ENCODE peak calls at places on chromosomes 6 and 20, in nine cellular contexts. Y is GM23248, Z is suprapubic skin, F is fibroblast of lung, X is Karpas-422, M is lower lobe of right lung, V is tibial artery, B is heart right ventricle, G is GM23338. C is an unnamed sample.

GRCh38 chr6:14117158-14118090 is at the start of gene CD83:
- DNase-seq in Y (peak; percentile 69), Z (peak; percentile 72), F (peak; percentile 32), X (peak; percentile 83), M (peak; percentile 89), V (peak; percentile 38), B (peak; percentile 70), G (peak; percentile 84), C (peak; percentile 65)

GRCh38 chr20:41889871-41890224 is 271.7 kb upstream of the CHD6 start:
- DNase-seq in Y (peak; percentile 15), Z (no peak), F (no peak), X (no peak), M (no peak), V (no peak), B (no peak), G (no peak), C (peak; percentile 12)

GRCh38 chr6:6169141-6169540 is 151.3 kb downstream of the F13A1 start:
- DNase-seq in Y (no peak), Z (no peak), F (no peak), X (no peak), M (no peak), V (no peak), B (no peak), G (peak; percentile 58), C (no peak)

GRCh38 chr6:135129139-135129867 is 51.8 kb upstream of the MYB start:
- DNase-seq in Y (no peak), Z (no peak), F (no peak), X (no peak), M (no peak), V (no peak), B (no peak), G (no peak), C (no peak)

GRCh38 chr20:6622041-6622440 is 145.4 kb upstream of the BMP2 start:
- DNase-seq in Y (no peak), Z (no peak), F (no peak), X (no peak), M (no peak), V (no peak), B (no peak), G (no peak), C (no peak)

GRCh38 chr6:154488276-154488627 is 22.2 kb downstream of the CNKSR3 start:
- DNase-seq in Y (peak; percentile 60), Z (no peak), F (peak; percentile 55), X (no peak), M (no peak), V (no peak), B (no peak), G (no peak), C (no peak)

GRCh38 chr20:48260370-48260769 is 475.1 kb upstream of the SULF2 start:
- DNase-seq in Y (no peak), Z (no peak), F (no peak), X (no peak), M (no peak), V (no peak), B (peak; percentile 54), G (no peak), C (no peak)

GRCh38 chr6:45576648-45577624 is 199.2 kb upstream of the SUPT3H start:
- DNase-seq in Y (no peak), Z (no peak), F (no peak), X (no peak), M (peak; percentile 77), V (no peak), B (peak; percentile 62), G (no peak), C (no peak)

GRCh38 chr20:15965165-15965564 is 608.1 kb downstream of the KIF16B start:
- DNase-seq in Y (no peak), Z (no peak), F (no peak), X (no peak), M (no peak), V (no peak), B (no peak), G (no peak), C (no peak)

GRCh38 chr6:18823782-18824386 is 436.7 kb downstream of the RNF144B start:
- DNase-seq in Y (peak; percentile 3), Z (no peak), F (peak; percentile 18), X (peak; percentile 88), M (no peak), V (no peak), B (no peak), G (peak; percentile 89), C (peak; percentile 23)

GRCh38 chr20:7231303-7231702 is 463.8 kb downstream of the BMP2 start:
- DNase-seq in Y (no peak), Z (no peak), F (no peak), X (no peak), M (no peak), V (no peak), B (no peak), G (no peak), C (no peak)

GRCh38 chr6:44606506-44606905 is 219.0 kb downstream of the CDC5L start:
- DNase-seq in Y (peak; percentile 18), Z (no peak), F (no peak), X (no peak), M (no peak), V (no peak), B (no peak), G (no peak), C (no peak)

GRCh38 chr6:39891976-39892375 is 42.3 kb downstream of the MOCS1 start:
- DNase-seq in Y (peak; percentile 59), Z (no peak), F (no peak), X (no peak), M (no peak), V (no peak), B (no peak), G (no peak), C (no peak)

GRCh38 chr6:169370054-169370453 is 116.4 kb upstream of the THBS2 start:
- DNase-seq in Y (no peak), Z (no peak), F (no peak), X (no peak), M (no peak), V (no peak), B (no peak), G (no peak), C (peak; percentile 76)

GRCh38 chr20:52972965-52973819 is 1.0 kb downstream of the TSHZ2 start:
- DNase-seq in Y (peak; percentile 56), Z (peak; percentile 66), F (no peak), X (no peak), M (no peak), V (no peak), B (peak; percentile 19), G (peak; percentile 73), C (no peak)

GRCh38 chr6:85680388-85680787 is 37.7 kb upstream of the SYNCRIP start:
- DNase-seq in Y (no peak), Z (no peak), F (no peak), X (no peak), M (no peak), V (no peak), B (no peak), G (no peak), C (no peak)
- H3K4me3 ChIP-seq in Y (peak overlapping the region; percentile 76), Z (no peak overlapping the region), F (peak overlapping the region; percentile 96), X (no peak overlapping the region), M (no peak overlapping the region), V (no peak overlapping the region), B (no peak overlapping the region), G (peak overlapping the region; percentile 86), C (peak overlapping the region; percentile 86)

DNA sequence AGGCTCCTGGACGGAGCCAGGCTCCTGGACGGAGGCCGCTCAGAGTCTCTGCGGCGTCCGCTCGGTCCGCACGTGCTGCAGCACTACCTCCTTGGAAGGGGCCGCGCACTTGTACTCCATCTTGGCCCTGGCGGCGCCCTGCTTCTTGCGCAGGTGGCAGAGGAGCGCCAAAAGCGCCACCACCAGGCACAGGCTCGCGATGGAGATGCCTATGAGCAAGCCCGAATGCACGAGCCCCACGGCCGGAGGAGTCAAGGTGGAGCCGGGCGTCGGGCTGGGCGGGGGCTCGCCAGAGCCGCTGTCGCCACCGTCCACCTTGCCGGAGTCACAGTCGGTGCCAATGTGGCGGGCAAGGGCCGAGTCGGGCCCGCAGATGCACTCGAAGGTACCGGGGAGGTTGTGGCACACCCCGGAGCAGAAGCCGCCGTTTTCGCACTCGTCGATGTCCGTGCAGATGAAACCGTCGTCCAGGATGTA is 1.7 kb downstream of the THBD start:
- DNase-seq in Y (peak; percentile 46), Z (no peak), F (no peak), X (no peak), M (peak; percentile 74), V (no peak), B (peak; percentile 47), G (peak; percentile 12), C (no peak)
- H3K27me3 ChIP-seq in Y (no peaks in the 10 kb centered on the region), Z (peaks cover 29% of the 10 kb centered on the region), F (peaks cover 3% of the 10 kb centered on the region), X (no peaks in the 10 kb centered on the region), M (peaks cover 25% of the 10 kb centered on the region), V (no peaks in the 10 kb centered on the region), B (peaks cover 19% of the 10 kb centered on the region), G (peaks cover 82% of the 10 kb centered on the region), C (no peaks in the 10 kb centered on the region)

GRCh38 chr6:125169522-125169921 is 15.9 kb downstream of the TPD52L1 start:
- DNase-seq in Y (no peak), Z (no peak), F (no peak), X (no peak), M (no peak), V (no peak), B (no peak), G (no peak), C (no peak)

GRCh38 chr6:125170376-125170775 is 16.8 kb downstream of the TPD52L1 start:
- DNase-seq in Y (peak; percentile 85), Z (no peak), F (peak; percentile 72), X (no peak), M (no peak), V (no peak), B (no peak), G (no peak), C (peak; percentile 62)

GRCh38 chr6:125175459-125175858 is 21.9 kb downstream of the TPD52L1 start:
- DNase-seq in Y (no peak), Z (no peak), F (no peak), X (no peak), M (no peak), V (no peak), B (no peak), G (no peak), C (no peak)

GRCh38 chr6:125174626-125175025 is 21.1 kb downstream of the TPD52L1 start:
- DNase-seq in Y (no peak), Z (no peak), F (no peak), X (no peak), M (no peak), V (no peak), B (no peak), G (peak; percentile 14), C (no peak)

GRCh38 chr6:125173341-125173740 is 19.8 kb downstream of the TPD52L1 start:
- DNase-seq in Y (no peak), Z (no peak), F (no peak), X (no peak), M (no peak), V (no peak), B (no peak), G (no peak), C (no peak)
- H3K36me3 ChIP-seq in Y (no peaks in the 10 kb centered on the region), Z (no peaks in the 10 kb centered on the region), F (no peaks in the 10 kb centered on the region), X (no peaks in the 10 kb centered on the region), M (no peaks in the 10 kb centered on the region), V (no peaks in the 10 kb centered on the region), B (no peaks in the 10 kb centered on the region), G (no peaks in the 10 kb centered on the region), C (no peaks in the 10 kb centered on the region)

DNA sequence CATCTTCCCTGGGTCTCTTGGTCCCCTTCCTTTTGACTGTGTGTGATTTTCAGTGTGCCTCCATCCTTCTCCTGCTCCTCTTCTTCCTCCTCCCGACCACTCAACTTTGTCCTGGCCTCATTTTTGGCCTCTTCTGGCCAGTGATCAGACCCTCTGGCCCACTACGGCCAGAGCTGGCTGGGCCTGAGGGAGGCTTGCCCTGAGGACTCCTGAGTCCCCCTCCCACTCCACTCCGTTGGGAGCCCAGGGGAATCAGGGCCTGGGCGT is 910 bp upstream of the DDR1 start:
- DNase-seq in Y (no peak), Z (no peak), F (no peak), X (peak; percentile 48), M (no peak), V (no peak), B (no peak), G (no peak), C (no peak)
- H3K4me3 ChIP-seq in Y (no peak overlapping the region), Z (peak overlapping the region; percentile 82), F (no peak overlapping the region), X (no peak overlapping the region), M (peak overlapping the region; percentile 62), V (peak overlapping the region; percentile 87), B (peak overlapping the region; percentile 81), G (peak overlapping the region; percentile 92), C (no peak overlapping the region)